ENCODE peak calls at places on chromosomes 7 and 10, in seven cellular contexts. B is pancreas, E is BE2C, P is mammary epithelial cell, U is cardiac muscle cell, X is uterus, C is body of pancreas. J is an unnamed sample. For H3K9me3 and H3K36me3, the result is how much of the 10 kb centered on the place peaks cover.

GRCh38 chr7:100966542-100967291 is 2.6 kb upstream of the MUC12 start:
- DNase-seq in E (no peak), U (no peak), B (no peak), C (no peak), X (no peak), P (no peak), J (no peak)

GRCh38 chr7:130879191-130879590 is 145.2 kb upstream of the KLF14 start:
- DNase-seq in E (no peak), U (no peak), C (no peak), B (no peak), P (no peak), X (no peak), J (no peak)

GRCh38 chr10:3527869-3528268 is 257.1 kb downstream of the KLF6 start:
- DNase-seq in C (no peak), E (no peak), B (no peak), X (no peak), P (no peak), U (no peak), J (no peak)

GRCh38 chr7:30146127-30146612 is 11.4 kb downstream of the MTURN start:
- DNase-seq in P (no peak), U (peak), B (no peak), C (no peak), X (no peak), E (no peak), J (no peak)

GRCh38 chr10:13788320-13788600 is 201.5 kb downstream of the PRPF18 start:
- DNase-seq in E (no peak), C (no peak), B (no peak), P (no peak), X (no peak), U (peak), J (no peak)

GRCh38 chr10:110067960-110068770 is 60.4 kb downstream of the ADD3 start:
- DNase-seq in P (no peak), X (no peak), E (no peak), U (peak), C (peak), B (no peak), J (no peak)

GRCh38 chr10:60757422-60757895 is 20.8 kb upstream of the CDK1 start:
- DNase-seq in B (no peak), P (no peak), E (no peak), C (no peak), U (no peak), X (no peak), J (no peak)

GRCh38 chr10:3654496-3654895 is 130.5 kb downstream of the KLF6 start:
- DNase-seq in B (no peak), C (no peak), U (peak), P (no peak), E (no peak), X (no peak), J (no peak)

GRCh38 chr7:117025891-117026290 is 72.6 kb downstream of the ST7 start:
- DNase-seq in U (peak), E (no peak), P (no peak), X (no peak), C (no peak), B (no peak), J (no peak)

GRCh38 chr7:78073470-78074382 is 275.2 kb downstream of the PHTF2 start:
- DNase-seq in E (no peak), X (no peak), P (no peak), C (no peak), U (no peak), B (no peak), J (no peak)

GRCh38 chr7:40800771-40801170 is 666.0 kb downstream of the SUGCT start:
- DNase-seq in C (no peak), X (no peak), E (no peak), B (no peak), P (no peak), U (no peak), J (no peak)

GRCh38 chr10:91163269-91163708 is 57.2 kb upstream of the PCGF5 start:
- DNase-seq in X (peak), P (peak), E (peak), U (peak), B (peak), C (peak), J (peak)

GRCh38 chr10:47030191-47030698 is 119.0 kb downstream of the PTPN20 start:
- DNase-seq in U (no peak), E (peak), C (no peak), B (peak), P (no peak), X (no peak), J (no peak)

GRCh38 chr7:48427671-48428070 is 256.4 kb downstream of the ABCA13 start:
- DNase-seq in E (no peak), P (peak), U (no peak), X (no peak), C (no peak), B (no peak), J (no peak)

GRCh38 chr10:3278771-3279170 is 106.2 kb upstream of the PITRM1 start:
- DNase-seq in P (no peak), X (no peak), E (no peak), U (no peak), C (no peak), B (no peak), J (no peak)

GRCh38 chr7:40329601-40330153 is 194.9 kb downstream of the SUGCT start:
- DNase-seq in C (no peak), E (peak), B (no peak), U (peak), X (no peak), P (peak), J (no peak)

GRCh38 chr7:34727464-34727995 is 69.5 kb downstream of the NPSR1 start:
- DNase-seq in C (no peak), E (no peak), B (no peak), U (no peak), X (no peak), P (no peak), J (no peak)

GRCh38 chr7:81150951-81151361 is 232.1 kb upstream of the SEMA3C start:
- DNase-seq in B (no peak), U (no peak), P (peak), C (no peak), E (no peak), X (no peak), J (no peak)

GRCh38 chr10:48491422-48492139 is 113.3 kb downstream of the ARHGAP22 start:
- DNase-seq in P (no peak), C (no peak), B (no peak), U (no peak), E (no peak), X (no peak), J (no peak)

GRCh38 chr10:58990693-58991092 is 185.8 kb upstream of the PHYHIPL start:
- DNase-seq in X (no peak), U (no peak), C (no peak), E (no peak), P (no peak), B (no peak), J (no peak)

GRCh38 chr10:50577681-50578350 is 45.9 kb downstream of the SGMS1 start:
- DNase-seq in U (peak), B (no peak), P (no peak), E (peak), C (peak), X (no peak), J (no peak)

GRCh38 chr10:95262763-95263518 is 27.9 kb downstream of the PDLIM1 start:
- DNase-seq in X (no peak), C (no peak), U (no peak), E (no peak), B (no peak), P (no peak), J (no peak)

GRCh38 chr10:92240289-92241157 is 50.4 kb downstream of the CPEB3 start:
- DNase-seq in U (peak), B (peak), E (peak), P (peak), X (peak), C (peak), J (peak)

GRCh38 chr10:104076743-104077160 is 8.9 kb downstream of the COL17A1 start:
- DNase-seq in C (peak), P (no peak), X (peak), U (peak), B (no peak), E (no peak), J (peak)

GRCh38 chr7:148590533-148590932 is at the start of gene C7orf33:
- DNase-seq in B (no peak), E (no peak), C (no peak), U (no peak), X (no peak), P (no peak), J (no peak)

GRCh38 chr7:129689995-129690581 is 78.6 kb downstream of the NRF1 start:
- DNase-seq in X (no peak), C (peak), P (no peak), E (no peak), B (no peak), U (no peak), J (peak)

GRCh38 chr7:72793791-72794190 is 34.2 kb downstream of the TYW1B start:
- DNase-seq in C (no peak), P (no peak), B (no peak), U (no peak), E (no peak), X (no peak), J (no peak)

GRCh38 chr10:70343712-70344111 is 38.7 kb downstream of the LRRC20 start:
- DNase-seq in E (no peak), U (no peak), C (no peak), B (no peak), P (no peak), X (no peak), J (no peak)

GRCh38 chr7:45259966-45260646 is 102.5 kb downstream of the RAMP3 start:
- DNase-seq in X (no peak), C (peak), B (peak), E (peak), U (peak), P (no peak), J (peak)

GRCh38 chr7:50531401-50531906 is 33.8 kb downstream of the DDC start:
- DNase-seq in U (no peak), B (no peak), X (no peak), E (peak), C (peak), P (peak), J (peak)

GRCh38 chr7:50529093-50529862 is 35.9 kb downstream of the DDC start:
- DNase-seq in P (no peak), E (no peak), U (no peak), C (no peak), X (no peak), B (no peak), J (peak)

GRCh38 chr7:50533849-50534248 is 31.4 kb downstream of the DDC start:
- DNase-seq in C (peak), X (no peak), E (no peak), B (no peak), U (no peak), P (no peak), J (peak)

GRCh38 chr7:50530771-50531170 is 34.4 kb downstream of the DDC start:
- DNase-seq in P (no peak), U (no peak), B (no peak), X (no peak), E (no peak), C (no peak), J (no peak)

GRCh38 chr7:50531928-50532327 is 33.3 kb downstream of the DDC start:
- DNase-seq in P (no peak), X (no peak), U (no peak), B (no peak), C (peak), E (peak), J (peak)
- H3K9me3 ChIP-seq in P (under half), X (under half), U (under half), B (under half), C (under half), E (under half), J (under half)

GRCh38 chr10:128609460-128609859 is 483.2 kb upstream of the MKI67 start:
- DNase-seq in B (no peak), P (no peak), C (no peak), U (no peak), E (no peak), X (no peak), J (no peak)
- TF ChIP-seq CTCF in B (no peak), P (no peak), C (no peak), U (no peak), E (no peak), X (no peak), J (no peak)

DNA sequence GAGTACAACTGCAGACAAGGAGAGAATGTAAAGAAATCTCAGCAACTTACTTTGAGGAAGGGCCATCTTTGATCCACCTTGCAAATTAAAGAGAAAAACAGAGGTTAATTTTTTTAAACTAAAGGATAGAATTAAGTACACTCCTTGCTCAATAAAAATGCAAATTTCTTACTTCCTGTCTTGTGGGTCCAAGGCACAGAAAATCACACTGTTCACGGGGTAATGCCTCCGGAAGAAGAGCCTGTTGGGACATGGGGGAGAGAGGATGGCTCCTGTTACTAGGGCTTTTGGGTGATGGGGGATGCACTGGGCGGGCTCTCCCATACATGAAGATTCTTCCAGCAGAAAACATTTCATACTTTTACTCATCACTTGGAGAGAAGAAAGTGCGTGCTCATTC is 301.8 kb downstream of the TNS3 start:
- DNase-seq in X (no peak), E (no peak), C (no peak), P (no peak), B (no peak), U (no peak), J (no peak)
- H3K36me3 ChIP-seq in X (under half), E (under half), C (under half), P (under half), B (under half), U (under half), J (under half)

GRCh38 chr7:157588271-157588589 is 251.4 kb downstream of the DNAJB6 start:
- DNase-seq in E (no peak), C (no peak), P (no peak), U (no peak), X (no peak), B (no peak), J (no peak)
- H3K9me3 ChIP-seq in E (under half), C (under half), P (under half), U (under half), X (under half), B (under half), J (under half)

DNA sequence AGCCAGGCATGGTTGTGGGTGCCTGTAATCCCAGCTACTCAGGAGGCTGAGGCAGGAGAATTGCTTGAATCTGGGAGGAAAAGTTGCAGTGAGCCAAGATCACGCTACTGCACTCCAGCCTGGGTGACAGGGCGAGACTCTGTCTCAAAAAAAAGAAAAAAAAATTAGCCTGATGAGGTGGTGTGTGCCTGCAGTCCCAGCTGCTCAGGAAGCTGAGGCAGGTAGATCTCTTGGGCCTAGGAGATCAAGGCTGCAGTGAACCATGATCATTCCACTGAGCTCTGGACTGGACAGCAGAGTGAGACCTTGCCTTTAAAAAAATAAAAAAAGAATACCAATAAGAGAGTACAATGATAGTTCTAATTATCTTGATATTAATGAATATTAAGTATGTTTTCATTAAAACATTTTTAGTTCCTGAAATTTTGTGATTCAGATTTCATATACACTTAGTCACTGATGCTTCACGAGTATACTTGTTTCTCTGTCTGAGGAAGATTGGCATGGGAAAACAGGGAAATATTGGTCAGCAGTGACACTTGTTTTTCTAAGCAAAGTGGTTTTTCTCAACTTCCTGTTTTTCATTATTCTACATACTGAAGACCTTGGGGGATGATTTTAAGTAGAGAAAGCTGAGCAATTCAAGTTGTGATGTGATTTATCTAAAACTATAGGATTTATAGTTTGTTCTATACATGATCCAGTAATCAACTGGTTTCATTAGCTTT is 76.8 kb downstream of the ADK start:
- DNase-seq in E (no peak), P (peak), X (no peak), C (no peak), U (peak), B (no peak), J (no peak)
- TF ChIP-seq CTCF in E (no peak), P (no peak), X (no peak), C (no peak), U (no peak), B (no peak), J (no peak)

GRCh38 chr10:27542812-27543211 is 38.7 kb downstream of the RAB18 start:
- DNase-seq in E (no peak), U (peak), X (no peak), B (no peak), P (peak), C (no peak), J (no peak)

GRCh38 chr10:27542324-27542723 is 38.2 kb downstream of the RAB18 start:
- DNase-seq in B (no peak), E (no peak), C (no peak), X (no peak), P (no peak), U (no peak), J (no peak)

GRCh38 chr10:27540672-27541071 is 36.6 kb downstream of the RAB18 start:
- DNase-seq in C (no peak), X (no peak), B (no peak), U (no peak), P (peak), E (no peak), J (no peak)

GRCh38 chr10:27537812-27538211 is 33.7 kb downstream of the RAB18 start:
- DNase-seq in C (no peak), B (no peak), X (no peak), U (no peak), E (no peak), P (no peak), J (no peak)

DNA sequence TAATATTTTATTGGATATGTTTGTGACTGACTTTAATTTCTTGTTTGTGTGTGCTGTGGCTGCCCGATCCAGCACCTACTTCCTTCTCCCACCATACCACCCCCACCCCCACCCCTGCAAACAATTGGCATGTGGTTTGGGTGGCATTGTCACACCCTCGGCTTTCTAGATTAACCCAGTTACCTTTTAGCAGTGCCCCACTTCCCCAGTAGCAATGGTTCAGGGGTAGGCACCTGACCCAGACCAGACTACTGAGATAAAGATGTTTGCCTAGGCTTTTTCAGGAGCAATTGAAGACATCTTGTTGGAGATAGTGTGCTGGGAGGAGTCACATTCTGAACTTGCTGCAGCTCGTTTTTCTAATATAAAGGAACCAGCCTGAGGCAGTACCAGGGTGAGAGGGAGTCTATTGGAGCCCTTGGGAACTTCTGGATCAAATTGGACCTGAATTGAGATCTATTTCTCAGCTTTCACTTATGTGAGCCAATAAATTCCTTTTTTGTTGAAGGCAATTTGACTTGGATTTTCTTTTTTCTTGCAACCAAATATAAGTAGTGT is 37.7 kb downstream of the RAB18 start:
- DNase-seq in E (no peak), C (no peak), U (no peak), P (peak), B (no peak), X (no peak), J (no peak)
- H3K36me3 ChIP-seq in E (under half), C (under half), U (under half), P (under half), B (under half), X (under half), J (under half)

DNA sequence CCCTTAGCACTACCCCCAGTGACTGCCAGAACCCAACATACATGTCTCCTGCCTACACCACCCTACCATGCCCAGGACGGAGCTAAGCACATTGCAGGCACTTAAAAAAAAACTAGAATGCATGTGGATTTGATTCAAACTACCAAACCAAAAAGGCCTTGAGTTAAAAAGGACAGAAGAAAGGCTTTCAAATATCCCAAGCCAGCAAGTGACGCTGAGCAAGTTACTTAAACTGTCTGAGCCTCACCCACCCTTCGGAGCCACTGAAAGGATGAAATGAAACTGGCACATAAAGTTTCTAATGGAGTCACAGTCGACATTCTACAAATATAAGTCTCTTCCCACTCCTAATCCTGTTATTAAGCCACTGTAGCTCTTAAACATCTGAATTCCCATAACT is 1.8 kb downstream of the CPXM2 start:
- DNase-seq in X (no peak), C (no peak), P (no peak), U (no peak), E (no peak), B (no peak), J (no peak)
- H3K9me3 ChIP-seq in X (under half), C (under half), P (under half), U (under half), E (under half), B (under half), J (under half)